ENCODE peak calls at places on chromosomes 4 and X, in four cellular contexts. Z, D, Q and F are unnamed samples.
A peak's percentile ranks its signal among the peaks of the same experiment; 100 is the strongest.

GRCh38 chrX:17415242-17415815 is 40.3 kb downstream of the NHS start:
- DNase-seq in D (no peak), Z (peak; percentile 35), Q (no peak), F (no peak)

GRCh38 chrX:10106801-10107200 is 50.0 kb upstream of the CLCN4 start:
- DNase-seq in Z (no peak), D (no peak), Q (no peak), F (no peak)

GRCh38 chr4:88010921-88011320 is 3.5 kb downstream of the PKD2 start:
- DNase-seq in Z (no peak), D (no peak), Q (no peak), F (no peak)

GRCh38 chr4:152785639-152786517 is 6.1 kb downstream of the ARFIP1 start:
- DNase-seq in Z (no peak), Q (no peak), D (no peak), F (no peak)

GRCh38 chrX:56248492-56248891 is 16.3 kb downstream of the KLF8 start:
- DNase-seq in Z (peak; percentile 64), D (peak; percentile 20), Q (peak; percentile 60), F (peak; percentile 60)

GRCh38 chrX:39764441-39764914 is 333.3 kb downstream of the BCOR start:
- DNase-seq in Z (no peak), D (no peak), Q (no peak), F (peak; percentile 53)

GRCh38 chr4:8547912-8548730 is 32.1 kb upstream of the GPR78 start:
- DNase-seq in D (no peak), Z (no peak), Q (peak; percentile 77), F (no peak)

GRCh38 chr4:87038837-87039715 is 104.3 kb downstream of the AFF1 start:
- DNase-seq in Q (peak; percentile 17), Z (peak; percentile 75), D (peak; percentile 65), F (peak; percentile 95)

GRCh38 chr4:133389029-133389428 is 239.9 kb downstream of the PCDH10 start:
- DNase-seq in Z (no peak), D (no peak), Q (no peak), F (no peak)

GRCh38 chrX:73965833-73966232 is 338.1 kb upstream of the ZCCHC13 start:
- DNase-seq in Q (no peak), D (no peak), Z (peak; percentile 63), F (peak; percentile 31)

GRCh38 chr4:119739796-119740195 is 111.2 kb upstream of the PDE5A start:
- DNase-seq in Q (no peak), Z (no peak), D (no peak), F (no peak)

GRCh38 chr4:40238700-40239548 is 42.1 kb downstream of the RHOH start:
- DNase-seq in D (no peak), Q (no peak), Z (peak; percentile 56), F (no peak)

GRCh38 chr4:68021185-68021584 is 57.9 kb upstream of the TMPRSS11A start:
- DNase-seq in Z (no peak), D (no peak), Q (peak; percentile 26), F (no peak)

GRCh38 chr4:137664055-137664405 is 131.7 kb upstream of the PCDH18 start:
- DNase-seq in Z (peak; percentile 46), Q (peak; percentile 49), D (no peak), F (no peak)

GRCh38 chrX:70755850-70756249 is 152.7 kb downstream of the TEX11 start:
- DNase-seq in Z (peak; percentile 62), Q (no peak), D (no peak), F (peak; percentile 55)

GRCh38 chrX:101485212-101486064 is at the start of gene ARMCX4:
- DNase-seq in D (peak; percentile 34), Q (no peak), Z (peak; percentile 76), F (peak; percentile 82)

GRCh38 chr4:20572976-20573375 is 127.3 kb upstream of the PACRGL start:
- DNase-seq in Q (no peak), D (no peak), Z (peak; percentile 74), F (peak; percentile 77)

GRCh38 chrX:291411-291901 is 10.3 kb downstream of the PLCXD1 start:
- DNase-seq in Z (no peak), D (no peak), Q (no peak), F (no peak)

GRCh38 chr4:140223056-140223810 is 69.2 kb upstream of the MAML3 start:
- DNase-seq in Z (no peak), Q (peak; percentile 63), D (no peak), F (no peak)

GRCh38 chr4:49032440-49033161 is 46.5 kb downstream of the CWH43 start:
- DNase-seq in Q (peak; percentile 54), D (no peak), Z (peak; percentile 37), F (no peak)

GRCh38 chrX:151765026-151765425 is 30.5 kb downstream of the CNGA2 start:
- DNase-seq in Z (no peak), Q (no peak), D (no peak), F (no peak)

GRCh38 chr4:185958094-185958493 is 110.9 kb upstream of the TLR3 start:
- DNase-seq in Z (no peak), D (no peak), Q (no peak), F (no peak)

GRCh38 chr4:1981251-1982055 is 27.3 kb downstream of the NELFA start:
- DNase-seq in Q (no peak), Z (peak; percentile 64), D (no peak), F (peak; percentile 63)

GRCh38 chr4:152735302-152735917 is 44.1 kb downstream of the TIGD4 start:
- DNase-seq in D (no peak), Q (peak; percentile 61), Z (peak; percentile 63), F (peak; percentile 5)

GRCh38 chr4:173343832-173344397 is 9.8 kb upstream of the HMGB2 start:
- DNase-seq in Q (no peak), Z (peak; percentile 24), D (no peak), F (peak; percentile 18)

GRCh38 chrX:53318766-53319353 is 37.5 kb upstream of the IQSEC2 start:
- DNase-seq in D (no peak), Z (peak; percentile 28), Q (no peak), F (no peak)

GRCh38 chr4:40918330-40918729 is 168.6 kb downstream of the NSUN7 start:
- DNase-seq in Z (no peak), D (peak; percentile 68), Q (peak; percentile 65), F (no peak)

GRCh38 chr4:180057891-180058643 is 2185.1 kb upstream of the TENM3 start:
- DNase-seq in Z (peak; percentile 66), D (no peak), Q (no peak), F (peak; percentile 61)

GRCh38 chrX:11105080-11105479 is 6.1 kb upstream of the HCCS start:
- DNase-seq in Z (no peak), D (no peak), Q (peak; percentile 59), F (no peak)

GRCh38 chrX:63656871-63657580 is 128.0 kb downstream of the ARHGEF9 start:
- DNase-seq in Q (peak; percentile 13), D (no peak), Z (no peak), F (no peak)

GRCh38 chr4:71545168-71545567 is 206.3 kb downstream of the SLC4A4 start:
- DNase-seq in Z (no peak), Q (peak; percentile 44), D (no peak), F (no peak)

GRCh38 chr4:117085185-117085701 is at the start of gene TRAM1L1:
- DNase-seq in Z (peak; percentile 90), D (peak; percentile 55), Q (peak; percentile 55), F (peak; percentile 87)

GRCh38 chrX:75547783-75548182 is 24.9 kb upstream of the ZDHHC15 start:
- DNase-seq in Q (no peak), D (peak; percentile 39), Z (no peak), F (no peak)

GRCh38 chrX:75544760-75545159 is 21.9 kb upstream of the ZDHHC15 start:
- DNase-seq in Z (no peak), D (no peak), Q (no peak), F (no peak)

GRCh38 chrX:75546724-75547123 is 23.9 kb upstream of the ZDHHC15 start:
- DNase-seq in Z (no peak), Q (no peak), D (no peak), F (no peak)

GRCh38 chrX:75547137-75547536 is 24.3 kb upstream of the ZDHHC15 start:
- DNase-seq in D (no peak), Q (no peak), Z (no peak), F (no peak)
- H3K27me3 ChIP-seq in D (no peaks in the 10 kb centered on the region), Q (no peaks in the 10 kb centered on the region), Z (no peaks in the 10 kb centered on the region), F (no peaks in the 10 kb centered on the region)

GRCh38 chr4:158777423-158777822 is 8.6 kb downstream of the FNIP2 start:
- DNase-seq in Q (no peak), D (no peak), Z (no peak), F (no peak)

GRCh38 chr4:158776106-158776505 is 7.3 kb downstream of the FNIP2 start:
- DNase-seq in D (no peak), Q (no peak), Z (peak; percentile 41), F (no peak)

GRCh38 chr4:158775091-158775651 is 6.3 kb downstream of the FNIP2 start:
- DNase-seq in D (no peak), Z (no peak), Q (peak; percentile 40), F (no peak)

GRCh38 chr4:158778712-158779111 is 9.9 kb downstream of the FNIP2 start:
- DNase-seq in Q (peak; percentile 53), Z (no peak), D (no peak), F (no peak)

GRCh38 chr4:158778065-158778711 is 9.4 kb downstream of the FNIP2 start:
- DNase-seq in Q (no peak), D (no peak), Z (no peak), F (no peak)
- H3K27me3 ChIP-seq in Q (no peaks in the 10 kb centered on the region), D (no peaks in the 10 kb centered on the region), Z (no peaks in the 10 kb centered on the region), F (no peaks in the 10 kb centered on the region)

DNA sequence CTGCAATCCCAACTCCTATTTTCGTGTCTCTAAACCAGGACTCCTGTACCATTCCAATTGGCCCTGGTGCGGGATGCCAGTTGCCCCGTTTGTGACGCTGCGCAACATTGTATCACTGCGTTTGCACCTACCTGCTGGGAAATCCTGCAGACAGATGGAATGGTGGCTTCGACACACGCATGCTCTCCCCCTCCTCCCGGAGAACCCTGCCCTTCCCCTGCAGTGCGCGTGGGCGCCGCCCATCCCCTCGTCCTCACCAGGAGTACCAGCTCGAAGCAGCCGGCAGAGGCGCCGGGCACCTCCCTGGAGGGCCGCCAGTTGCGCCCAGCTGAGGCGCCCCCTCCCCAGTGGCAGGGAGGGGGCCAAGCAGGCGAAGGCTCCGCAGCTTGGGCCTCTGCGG is 1.4 kb downstream of the DGKK start:
- DNase-seq in Q (no peak), Z (peak; percentile 36), D (no peak), F (peak; percentile 47)
- H3K27me3 ChIP-seq in Q (peaks cover 8% of the 10 kb centered on the region), Z (peaks cover 61% of the 10 kb centered on the region), D (peaks cover 100% of the 10 kb centered on the region), F (peaks cover 76% of the 10 kb centered on the region)

GRCh38 chrX:13835825-13836224 is 18.9 kb upstream of the GPM6B start:
- DNase-seq in Q (no peak), D (no peak), Z (no peak), F (no peak)
- H3K27me3 ChIP-seq in Q (no peaks in the 10 kb centered on the region), D (no peaks in the 10 kb centered on the region), Z (no peaks in the 10 kb centered on the region), F (no peaks in the 10 kb centered on the region)

GRCh38 chrX:115582035-115582870 is 21.3 kb downstream of the PLS3 start:
- DNase-seq in Z (no peak), D (peak; percentile 18), Q (no peak), F (peak; percentile 30)
- H3K27me3 ChIP-seq in Z (no peaks in the 10 kb centered on the region), D (no peaks in the 10 kb centered on the region), Q (no peaks in the 10 kb centered on the region), F (no peaks in the 10 kb centered on the region)

GRCh38 chrX:27981349-27981748 is at the start of gene DCAF8L1:
- DNase-seq in Q (no peak), Z (no peak), D (no peak), F (no peak)

GRCh38 chrX:27976284-27976683 is 5.0 kb downstream of the DCAF8L1 start:
- DNase-seq in D (no peak), Z (no peak), Q (no peak), F (no peak)
- H3K27me3 ChIP-seq in D (no peaks in the 10 kb centered on the region), Z (no peaks in the 10 kb centered on the region), Q (no peaks in the 10 kb centered on the region), F (no peaks in the 10 kb centered on the region)